ENCODE peak calls at places on chromosomes 11 and 22, in four cellular contexts. A, H, Y and M are unnamed samples.

GRCh38 chr11:86802146-86802545 is 1.8 kb downstream of the PRSS23 start:
- DNase-seq in A (no peak), Y (no peak), H (no peak), M (no peak)

GRCh38 chr11:30282289-30282631 is 40.6 kb upstream of the ARL14EP start:
- DNase-seq in Y (no peak), A (no peak), H (no peak), M (no peak)

GRCh38 chr11:69912911-69913451 is 93.8 kb upstream of the FGF3 start:
- DNase-seq in Y (no peak), A (peak), H (peak), M (no peak)

GRCh38 chr22:44441401-44442185 is 56.4 kb downstream of the RTL6 start:
- DNase-seq in H (no peak), A (no peak), Y (no peak), M (no peak)

GRCh38 chr11:115081972-115082371 is 403.6 kb downstream of the NXPE2 start:
- DNase-seq in H (no peak), Y (no peak), A (no peak), M (no peak)

GRCh38 chr11:2366271-2366670 is 10.8 kb upstream of the CD81 start:
- DNase-seq in Y (no peak), A (no peak), H (no peak), M (no peak)

GRCh38 chr11:862028-862703 is 19.5 kb downstream of the TSPAN4 start:
- DNase-seq in Y (no peak), H (no peak), A (peak), M (no peak)

GRCh38 chr11:28767574-28767973 is 659.4 kb downstream of the METTL15 start:
- DNase-seq in A (no peak), Y (peak), H (no peak), M (no peak)

GRCh38 chr22:36745301-36745995 is 30.5 kb downstream of the IFT27 start:
- DNase-seq in A (peak), Y (no peak), H (peak), M (no peak)

GRCh38 chr22:38745676-38746460 is 9.9 kb downstream of the SUN2 start:
- DNase-seq in Y (no peak), A (no peak), H (no peak), M (no peak)

GRCh38 chr11:19679952-19680823 is 32.4 kb upstream of the NAV2 start:
- DNase-seq in H (peak), A (peak), Y (peak), M (peak)

GRCh38 chr11:114172055-114172861 is 112.7 kb downstream of the ZBTB16 start:
- DNase-seq in H (no peak), Y (no peak), A (no peak), M (no peak)

GRCh38 chr11:65298131-65298535 is 16.5 kb upstream of the CDC42EP2 start:
- DNase-seq in A (no peak), Y (no peak), H (peak), M (no peak)

GRCh38 chr11:15161746-15162145 is 47.0 kb downstream of the INSC start:
- DNase-seq in Y (no peak), H (no peak), A (no peak), M (no peak)

GRCh38 chr11:118530180-118530682 is 761 bp upstream of the TMEM25 start:
- DNase-seq in H (no peak), Y (no peak), A (no peak), M (no peak)

GRCh38 chr22:44839061-44839460 is 86.7 kb downstream of the ARHGAP8 start:
- DNase-seq in A (no peak), Y (no peak), H (no peak), M (no peak)

GRCh38 chr11:12769834-12770345 is 95.7 kb downstream of the TEAD1 start:
- DNase-seq in A (no peak), Y (peak), H (no peak), M (peak)

GRCh38 chr11:23211221-23211620 is 350.9 kb upstream of the CCDC179 start:
- DNase-seq in Y (no peak), H (no peak), A (no peak), M (no peak)

GRCh38 chr11:76626921-76627391 is 43.6 kb downstream of the LRRC32 start:
- DNase-seq in H (no peak), A (no peak), Y (no peak), M (no peak)

GRCh38 chr22:17483670-17484372 is 79.5 kb upstream of the SLC25A18 start:
- DNase-seq in Y (no peak), A (no peak), H (no peak), M (no peak)

GRCh38 chr22:17842386-17842785 is 68.1 kb upstream of the BID start:
- DNase-seq in A (peak), H (no peak), Y (no peak), M (no peak)

GRCh38 chr11:85619497-85619896 is 7.6 kb downstream of the DLG2 start:
- DNase-seq in H (peak), A (no peak), Y (no peak), M (no peak)

GRCh38 chr22:21025266-21025665 is 7.1 kb downstream of the SLC7A4 start:
- DNase-seq in H (no peak), Y (no peak), A (no peak), M (no peak)

GRCh38 chr11:72015511-72016061 is 16.9 kb downstream of the IL18BP start:
- DNase-seq in A (peak), Y (no peak), H (no peak), M (no peak)

GRCh38 chr11:67058506-67058905 is 1.9 kb downstream of the RHOD start:
- DNase-seq in A (no peak), Y (no peak), H (no peak), M (no peak)

GRCh38 chr22:27474711-27475547 is 326.6 kb downstream of the MN1 start:
- DNase-seq in Y (peak), H (no peak), A (no peak), M (peak)

GRCh38 chr22:49776891-49777290 is 50.8 kb downstream of the BRD1 start:
- DNase-seq in H (no peak), A (no peak), Y (no peak), M (no peak)

GRCh38 chr22:47420211-47420610 is 657.8 kb downstream of the TBC1D22A start:
- DNase-seq in Y (no peak), H (no peak), A (no peak), M (no peak)

GRCh38 chr11:73866586-73866996 is 10.1 kb downstream of the COA4 start:
- DNase-seq in A (peak), Y (peak), H (no peak), M (peak)

GRCh38 chr11:114243461-114244372 is 52.5 kb upstream of the NNMT start:
- DNase-seq in A (no peak), H (no peak), Y (no peak), M (no peak)

GRCh38 chr11:83685730-83686129 is 399.6 kb upstream of the CCDC90B start:
- DNase-seq in A (no peak), H (no peak), Y (no peak), M (no peak)

GRCh38 chr11:108880510-108880909 is 215.6 kb downstream of the DDX10 start:
- DNase-seq in A (no peak), H (no peak), Y (no peak), M (no peak)

GRCh38 chr11:75212463-75212862 is 28.1 kb upstream of the TPBGL start:
- DNase-seq in H (no peak), Y (no peak), A (no peak), M (no peak)

GRCh38 chr11:75219869-75220268 is 20.7 kb upstream of the TPBGL start:
- DNase-seq in Y (no peak), H (no peak), A (peak), M (no peak)

GRCh38 chr11:75214843-75215242 is 25.7 kb upstream of the TPBGL start:
- DNase-seq in Y (no peak), H (no peak), A (no peak), M (no peak)

GRCh38 chr11:75208444-75208843 is 32.1 kb upstream of the TPBGL start:
- DNase-seq in H (no peak), A (no peak), Y (no peak), M (no peak)

GRCh38 chr11:75214411-75214821 is 26.2 kb upstream of the TPBGL start:
- DNase-seq in A (peak), H (peak), Y (no peak), M (peak)
- TF ChIP-seq CTCF in A (peak), H (peak), Y (peak), M (peak)

GRCh38 chr11:132944557-132944920 is 587.8 kb downstream of the OPCML start:
- DNase-seq in A (no peak), H (no peak), Y (no peak), M (no peak)

GRCh38 chr11:132943325-132943736 is 589.0 kb downstream of the OPCML start:
- DNase-seq in Y (no peak), H (no peak), A (no peak), M (no peak)

GRCh38 chr11:132941761-132942160 is 590.5 kb downstream of the OPCML start:
- DNase-seq in H (no peak), A (no peak), Y (no peak), M (no peak)

GRCh38 chr11:132942611-132943324 is 589.5 kb downstream of the OPCML start:
- DNase-seq in A (no peak), H (no peak), Y (no peak), M (no peak)

DNA sequence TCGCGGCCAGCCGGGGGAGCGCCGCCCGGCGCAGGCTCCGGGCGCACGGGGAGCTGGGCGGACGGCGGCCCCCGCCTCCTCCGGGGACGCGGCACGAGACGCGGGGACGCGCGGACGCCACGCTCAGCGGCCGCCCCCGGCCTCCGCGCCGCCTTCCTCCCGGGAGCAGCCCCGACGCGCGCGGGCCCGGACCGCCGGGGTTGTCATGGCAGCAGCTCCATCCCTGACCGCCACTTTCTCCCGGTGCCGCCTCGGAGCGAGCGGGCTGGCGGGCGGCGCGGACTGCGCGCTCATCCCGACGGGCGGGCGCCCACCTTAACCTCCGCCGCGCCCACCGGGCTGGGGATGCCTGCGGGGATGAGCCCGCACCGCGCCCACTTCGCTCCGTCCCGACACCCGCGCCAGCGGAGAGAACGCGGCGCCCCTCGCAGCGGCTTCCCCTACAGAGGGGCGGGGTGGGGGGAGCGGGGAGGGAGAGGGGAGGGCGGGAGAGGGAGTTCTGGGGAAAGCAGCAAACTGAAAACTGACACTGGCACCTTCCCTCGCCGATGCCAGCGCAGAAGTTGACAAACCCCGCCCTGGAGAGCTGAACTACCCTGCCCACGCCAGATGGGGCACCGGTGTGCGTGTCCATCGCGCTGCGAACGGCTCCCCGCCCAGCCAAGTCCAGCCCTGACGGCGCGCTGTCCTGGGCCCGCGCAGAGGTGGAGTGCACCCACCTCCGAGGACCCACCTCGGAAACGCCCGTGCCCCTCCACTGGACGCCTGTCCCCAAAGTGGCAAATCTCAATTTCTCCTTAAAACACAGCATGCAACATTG is 588.4 kb downstream of the OPCML start:
- DNase-seq in Y (no peak), H (no peak), A (no peak), M (no peak)
- TF ChIP-seq CTCF in Y (peak), H (no peak), A (no peak), M (no peak)

GRCh38 chr22:19559324-19559811 is 35.2 kb upstream of the CLDN5 start:
- DNase-seq in A (no peak), H (no peak), Y (no peak), M (no peak)

GRCh38 chr22:19555651-19556050 is 31.4 kb upstream of the CLDN5 start:
- DNase-seq in Y (no peak), H (no peak), A (no peak), M (no peak)

GRCh38 chr22:19553201-19553600 is 29.0 kb upstream of the CLDN5 start:
- DNase-seq in Y (no peak), A (no peak), H (no peak), M (no peak)

GRCh38 chr22:19556963-19557545 is 32.8 kb upstream of the CLDN5 start:
- DNase-seq in A (no peak), H (no peak), Y (no peak), M (no peak)

GRCh38 chr22:19554834-19555404 is 30.7 kb upstream of the CLDN5 start:
- DNase-seq in A (peak), Y (no peak), H (no peak), M (peak)
- TF ChIP-seq CTCF in A (peak), Y (peak), H (peak), M (peak)

DNA sequence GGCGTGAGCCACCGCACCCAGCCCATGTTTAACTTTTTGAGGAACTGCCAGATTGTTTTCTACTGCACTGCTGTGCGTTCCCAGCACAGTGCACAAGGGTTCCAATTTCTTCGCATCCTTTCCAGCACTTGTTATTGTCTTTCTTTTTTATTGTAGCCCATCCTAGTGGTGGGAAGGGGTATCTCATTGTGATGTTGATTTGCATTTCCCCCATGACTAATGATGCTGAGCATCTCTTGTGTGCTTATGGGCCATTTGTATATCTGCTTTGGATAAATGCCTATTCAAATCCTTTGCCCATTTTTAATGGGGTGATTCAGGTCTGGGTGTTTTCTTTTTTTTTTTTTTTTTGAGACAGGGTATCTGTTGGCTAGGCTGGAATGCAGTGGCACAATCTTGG is 36.6 kb upstream of the SYT7 start:
- DNase-seq in H (no peak), Y (no peak), A (no peak), M (no peak)
- TF ChIP-seq CTCF in H (no peak), Y (peak), A (peak), M (no peak)

GRCh38 chr11:116972692-116973091 is 125.5 kb downstream of the SIK3 start:
- DNase-seq in A (no peak), H (no peak), Y (no peak), M (no peak)
- TF ChIP-seq CTCF in A (no peak), H (no peak), Y (no peak), M (no peak)

DNA sequence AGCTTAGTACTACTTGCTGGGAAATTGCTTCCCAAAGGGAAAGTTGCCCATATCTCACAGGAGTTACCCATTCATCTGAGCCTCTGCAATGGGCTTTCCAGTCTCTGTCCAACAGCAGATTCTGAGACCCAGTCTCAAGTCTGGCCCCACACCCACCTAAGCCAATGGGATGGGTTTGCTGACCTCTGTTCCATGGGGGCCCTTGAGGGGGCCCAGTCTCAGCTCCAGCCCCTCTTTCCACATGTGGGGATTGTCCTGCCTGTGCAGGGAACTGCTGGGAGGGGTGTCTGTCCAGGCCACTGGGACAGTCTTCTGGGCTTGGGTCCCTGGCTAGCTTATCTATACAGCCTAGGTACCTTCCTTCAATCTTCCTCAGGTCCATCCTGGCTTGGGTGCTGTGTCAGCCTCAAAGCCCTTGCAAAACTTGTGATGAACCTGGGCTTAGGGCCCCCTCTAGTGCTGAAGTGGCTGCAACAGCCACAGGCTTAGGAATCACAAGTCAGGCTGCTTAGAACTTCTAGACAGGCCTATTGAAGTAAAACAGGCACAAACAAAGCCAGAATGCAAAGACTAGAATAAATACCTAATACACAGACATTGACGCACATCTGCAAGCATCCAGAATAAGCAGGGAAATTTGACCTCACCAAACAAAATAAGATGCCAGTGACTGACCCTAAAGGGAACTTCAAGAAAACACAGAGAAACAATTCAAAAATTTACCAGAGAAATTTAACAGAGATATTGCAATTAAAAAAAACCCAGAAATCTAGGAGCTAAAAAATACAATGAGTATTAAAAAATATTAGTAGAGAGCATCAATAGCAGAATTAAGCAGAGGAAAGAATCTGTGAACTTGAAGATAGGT is 11.7 kb upstream of the PATL1 start:
- DNase-seq in H (peak), A (peak), Y (no peak), M (peak)
- TF ChIP-seq CTCF in H (peak), A (peak), Y (peak), M (peak)

GRCh38 chr11:112440518-112440917 is 179.9 kb upstream of the PLET1 start:
- DNase-seq in Y (no peak), A (no peak), H (no peak), M (no peak)
- TF ChIP-seq CTCF in Y (peak), A (no peak), H (no peak), M (peak)